ENCODE peak calls at places on chromosome 12, in six cellular contexts. W is upper lobe of right lung, O is progenitor cell of endocrine pancreas, Q is nephron progenitor cell, T is bronchial epithelial cell, K is cardiac muscle cell. E is an unnamed sample.

GRCh38 chr12:132904718-132905328 is 17.4 kb upstream of the CHFR start:
- DNase-seq in W (peak), O (peak), Q (peak), T (no peak), K (peak), E (peak)

GRCh38 chr12:88922816-88923215 is 342.5 kb upstream of the KITLG start:
- DNase-seq in W (no peak), O (no peak), Q (no peak), T (peak), K (no peak), E (no peak)

GRCh38 chr12:76670776-76671175 is 93.1 kb upstream of the ZDHHC17 start:
- DNase-seq in W (no peak), O (no peak), Q (no peak), T (peak), K (no peak), E (no peak)

GRCh38 chr12:9064815-9065606 is 50.7 kb downstream of the A2M start:
- DNase-seq in W (peak), O (peak), Q (peak), T (peak), K (peak), E (peak)

GRCh38 chr12:22518067-22518719 is 26.1 kb downstream of the C2CD5 start:
- DNase-seq in W (no peak), O (no peak), Q (no peak), T (peak), K (no peak), E (no peak)

GRCh38 chr12:110732572-110732971 is 10.1 kb downstream of the PPP1CC start:
- DNase-seq in W (no peak), O (no peak), Q (no peak), T (no peak), K (no peak), E (no peak)

GRCh38 chr12:62190921-62191746 is 69.1 kb upstream of the USP15 start:
- DNase-seq in W (peak), O (peak), Q (peak), T (no peak), K (peak), E (peak)

GRCh38 chr12:99745895-99746294 is 98.3 kb downstream of the GARIN6 start:
- DNase-seq in W (no peak), O (no peak), Q (no peak), T (no peak), K (no peak), E (no peak)

GRCh38 chr12:9813821-9814798 is 13.2 kb upstream of the KLRF1 start:
- DNase-seq in W (peak), O (peak), Q (peak), T (peak), K (peak), E (peak)

GRCh38 chr12:32897276-32897615 is 669 bp upstream of the PKP2 start:
- DNase-seq in W (no peak), O (no peak), Q (no peak), T (no peak), K (no peak), E (no peak)

GRCh38 chr12:87953257-87953860 is 75.8 kb downstream of the C12orf50 start:
- DNase-seq in W (no peak), O (no peak), Q (peak), T (peak), K (peak), E (no peak)

GRCh38 chr12:91361864-91362263 is 179.2 kb upstream of the DCN start:
- DNase-seq in W (no peak), O (no peak), Q (no peak), T (peak), K (peak), E (no peak)

GRCh38 chr12:49019435-49020317 is 1.1 kb upstream of the PRKAG1 start:
- DNase-seq in W (no peak), O (no peak), Q (peak), T (peak), K (peak), E (peak)

GRCh38 chr12:6849427-6849826 is 1.7 kb downstream of the CDCA3 start:
- DNase-seq in W (no peak), O (no peak), Q (no peak), T (no peak), K (no peak), E (no peak)

GRCh38 chr12:97713972-97714588 is 251.5 kb downstream of the RMST start:
- DNase-seq in W (no peak), O (no peak), Q (no peak), T (no peak), K (no peak), E (no peak)

GRCh38 chr12:12899530-12900380 is 8.4 kb downstream of the GPRC5A start:
- DNase-seq in W (no peak), O (no peak), Q (no peak), T (peak), K (no peak), E (no peak)

GRCh38 chr12:92927055-92927435 is 2.0 kb downstream of the EEA1 start:
- DNase-seq in W (no peak), O (no peak), Q (no peak), T (peak), K (peak), E (no peak)

GRCh38 chr12:95614384-95614982 is 63.2 kb upstream of the USP44 start:
- DNase-seq in W (no peak), O (no peak), Q (no peak), T (no peak), K (no peak), E (no peak)

GRCh38 chr12:18752280-18752920 is 14.5 kb downstream of the CAPZA3 start:
- DNase-seq in W (no peak), O (no peak), Q (no peak), T (peak), K (no peak), E (peak)

GRCh38 chr12:41531147-41531829 is 343.2 kb downstream of the PDZRN4 start:
- DNase-seq in W (no peak), O (no peak), Q (no peak), T (no peak), K (no peak), E (no peak)

GRCh38 chr12:84161296-84161695 is 751.3 kb downstream of the SLC6A15 start:
- DNase-seq in W (no peak), O (no peak), Q (no peak), T (no peak), K (no peak), E (no peak)

GRCh38 chr12:47954467-47955045 is 8.8 kb upstream of the TMEM106C start:
- DNase-seq in W (no peak), O (no peak), Q (no peak), T (no peak), K (no peak), E (no peak)

GRCh38 chr12:53495903-53496751 is 3.1 kb downstream of the MAP3K12 start:
- DNase-seq in W (peak), O (no peak), Q (peak), T (no peak), K (peak), E (no peak)

GRCh38 chr12:14769462-14769836 is 33.8 kb downstream of the WBP11 start:
- DNase-seq in W (peak), O (peak), Q (peak), T (no peak), K (peak), E (peak)

GRCh38 chr12:14768823-14769405 is 34.4 kb downstream of the WBP11 start:
- DNase-seq in W (no peak), O (no peak), Q (no peak), T (peak), K (no peak), E (no peak)

GRCh38 chr12:14771651-14772137 is 31.6 kb downstream of the WBP11 start:
- DNase-seq in W (no peak), O (no peak), Q (peak), T (no peak), K (no peak), E (no peak)

GRCh38 chr12:14770495-14771313 is 32.6 kb downstream of the WBP11 start:
- DNase-seq in W (peak), O (peak), Q (peak), T (peak), K (peak), E (peak)

GRCh38 chr12:14769837-14770494 is 33.3 kb downstream of the WBP11 start:
- DNase-seq in W (peak), O (peak), Q (peak), T (peak), K (peak), E (peak)
- TF ChIP-seq CTCF in W (peak), O (peak), Q (peak), T (peak), K (peak), E (peak)

DNA sequence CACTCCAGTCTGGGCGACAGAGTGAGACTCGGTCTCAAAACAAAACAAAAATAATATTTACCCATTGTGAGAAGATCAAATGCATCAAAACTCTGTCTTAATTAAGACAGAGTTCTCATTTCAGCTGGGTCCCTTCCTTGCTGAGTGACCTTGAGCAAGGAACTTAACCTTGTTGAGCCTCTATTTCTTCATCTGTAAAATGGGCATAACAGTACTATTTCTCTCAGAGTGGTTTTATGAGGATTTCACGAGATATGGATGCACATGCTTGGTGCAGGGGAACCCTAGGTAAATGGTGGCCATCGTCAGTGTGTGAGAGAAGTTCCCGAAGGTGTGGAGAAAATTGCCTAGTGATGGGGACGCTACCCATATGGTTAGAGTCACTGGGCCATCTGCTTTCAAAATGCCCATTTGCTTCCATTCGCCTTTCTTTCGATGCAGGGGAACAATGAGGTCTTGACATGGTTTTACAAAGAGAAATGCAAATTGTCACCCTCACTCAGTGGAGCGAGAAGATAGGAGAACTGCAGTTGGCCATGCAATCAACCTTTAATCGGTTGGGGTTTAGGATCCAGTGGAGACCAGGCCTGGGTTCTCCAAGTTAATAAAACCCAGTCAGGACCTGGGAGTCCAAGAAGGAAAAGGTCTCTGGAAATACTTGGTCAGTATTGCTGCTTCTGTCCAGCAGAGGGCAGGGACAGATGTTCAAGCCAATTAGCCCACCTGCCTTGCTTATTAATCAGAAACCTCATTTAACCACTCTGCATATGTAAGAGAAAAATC is 37.1 kb downstream of the CFAP251 start:
- DNase-seq in W (no peak), O (no peak), Q (no peak), T (no peak), K (peak), E (no peak)
- TF ChIP-seq CTCF in W (peak), O (peak), Q (peak), T (peak), K (peak), E (peak)

GRCh38 chr12:125191361-125192087 is 126.3 kb downstream of the AACS start:
- DNase-seq in W (no peak), O (no peak), Q (no peak), T (no peak), K (no peak), E (no peak)

GRCh38 chr12:125194999-125195398 is 129.8 kb downstream of the AACS start:
- DNase-seq in W (no peak), O (no peak), Q (no peak), T (no peak), K (peak), E (no peak)

GRCh38 chr12:125192690-125193221 is 127.5 kb downstream of the AACS start:
- DNase-seq in W (no peak), O (no peak), Q (no peak), T (no peak), K (no peak), E (no peak)

GRCh38 chr12:125193376-125193775 is 128.1 kb downstream of the AACS start:
- DNase-seq in W (no peak), O (no peak), Q (no peak), T (no peak), K (no peak), E (no peak)

DNA sequence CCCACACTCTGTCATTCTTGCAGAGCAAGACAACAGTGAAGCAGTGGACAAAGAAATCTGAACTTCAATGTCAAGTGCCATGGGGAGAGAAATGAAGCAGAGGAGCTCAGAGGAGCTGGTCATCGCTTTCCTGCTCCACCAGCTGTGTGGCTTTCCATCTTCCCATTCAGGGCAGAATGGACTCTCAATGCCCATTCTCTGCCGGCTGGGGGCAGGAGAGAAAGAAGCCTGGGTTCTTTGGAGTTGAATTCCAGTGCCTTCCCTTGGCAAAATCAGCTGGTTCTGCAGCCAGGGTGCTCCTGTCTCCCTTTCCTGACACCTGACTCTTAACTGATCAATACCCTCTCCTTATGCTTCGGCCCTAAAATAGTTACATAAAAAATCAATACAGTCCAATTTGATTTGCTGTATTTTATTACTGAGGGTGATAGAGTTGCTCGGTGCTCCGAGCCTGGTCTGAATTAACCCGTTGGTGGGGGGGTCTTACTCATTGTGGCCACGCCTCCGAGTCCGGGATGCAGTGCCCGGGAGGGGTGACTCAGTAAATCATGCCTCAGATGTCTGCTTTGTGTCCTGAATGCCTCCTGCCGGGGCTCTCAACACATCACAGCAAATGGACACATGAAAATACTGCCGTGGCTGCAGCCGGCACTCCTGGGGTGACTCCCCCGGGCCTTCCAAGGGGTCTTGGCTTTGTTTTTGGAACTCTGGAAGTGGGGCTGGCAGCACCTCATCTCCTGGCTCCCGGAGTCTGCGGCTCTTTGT is 128.7 kb downstream of the AACS start:
- DNase-seq in W (no peak), O (no peak), Q (peak), T (peak), K (no peak), E (peak)
- TF ChIP-seq CTCF in W (no peak), O (no peak), Q (no peak), T (no peak), K (no peak), E (no peak)

GRCh38 chr12:4355843-4356327 is 23.6 kb downstream of the FGF23 start:
- DNase-seq in W (no peak), O (peak), Q (peak), T (peak), K (peak), E (peak)
- TF ChIP-seq CTCF in W (peak), O (peak), Q (peak), T (peak), K (peak), E (peak)

GRCh38 chr12:116773276-116773731 is 35.2 kb downstream of the RNFT2 start:
- DNase-seq in W (no peak), O (no peak), Q (no peak), T (peak), K (no peak), E (no peak)
- TF ChIP-seq CTCF in W (no peak), O (no peak), Q (no peak), T (no peak), K (peak), E (no peak)

GRCh38 chr12:130401703-130402102 is 64.0 kb downstream of the PIWIL1 start:
- DNase-seq in W (no peak), O (no peak), Q (no peak), T (no peak), K (peak), E (no peak)
- TF ChIP-seq CTCF in W (no peak), O (peak), Q (peak), T (no peak), K (no peak), E (peak)

GRCh38 chr12:56635539-56636117 is 5.5 kb upstream of the BAZ2A start:
- DNase-seq in W (no peak), O (no peak), Q (no peak), T (peak), K (no peak), E (peak)

GRCh38 chr12:56637621-56638020 is 7.5 kb upstream of the BAZ2A start:
- DNase-seq in W (no peak), O (no peak), Q (no peak), T (no peak), K (no peak), E (no peak)

GRCh38 chr12:56636118-56636674 is 6.1 kb upstream of the BAZ2A start:
- DNase-seq in W (peak), O (peak), Q (peak), T (peak), K (peak), E (peak)

GRCh38 chr12:56634837-56635538 is 4.9 kb upstream of the BAZ2A start:
- DNase-seq in W (peak), O (peak), Q (peak), T (peak), K (peak), E (peak)

GRCh38 chr12:56636675-56637540 is 6.8 kb upstream of the BAZ2A start:
- DNase-seq in W (peak), O (peak), Q (peak), T (peak), K (peak), E (peak)
- TF ChIP-seq CTCF in W (peak), O (peak), Q (peak), T (peak), K (peak), E (peak)

DNA sequence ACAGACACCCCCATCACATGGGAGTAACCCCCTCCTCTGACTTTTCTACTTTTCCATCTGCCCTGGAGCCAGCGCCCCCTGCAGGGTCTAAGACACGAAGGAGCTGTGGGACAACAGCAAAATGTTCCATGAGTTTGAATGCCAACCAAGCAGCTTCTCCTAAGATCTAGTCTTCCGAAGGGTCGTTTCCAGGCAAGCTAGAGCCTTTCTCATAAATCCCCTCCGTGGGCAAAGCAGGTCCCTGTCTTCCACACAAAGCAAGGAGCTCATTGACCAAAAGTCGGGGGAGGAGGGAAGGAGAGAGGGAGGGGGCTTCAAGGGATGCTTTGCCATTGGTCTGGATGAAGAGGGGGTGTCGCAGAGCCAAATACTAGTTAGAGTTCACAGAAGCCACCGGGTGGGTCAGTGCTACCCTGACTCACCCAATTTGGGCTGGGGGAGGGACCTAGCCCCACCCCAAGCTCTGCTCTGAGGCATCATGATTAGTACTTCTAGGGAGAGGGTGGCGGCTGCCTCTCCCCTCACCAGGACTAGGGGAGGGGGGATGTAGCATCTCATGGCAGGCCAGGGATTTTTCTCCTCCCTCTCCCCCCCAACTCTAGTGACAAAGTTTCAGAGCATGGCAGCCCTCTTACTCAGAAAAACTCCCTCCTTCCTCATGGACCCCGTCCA is 1.6 kb downstream of the MSI1 start:
- DNase-seq in W (no peak), O (no peak), Q (peak), T (no peak), K (peak), E (peak)
- TF ChIP-seq CTCF in W (peak), O (peak), Q (peak), T (peak), K (peak), E (peak)

DNA sequence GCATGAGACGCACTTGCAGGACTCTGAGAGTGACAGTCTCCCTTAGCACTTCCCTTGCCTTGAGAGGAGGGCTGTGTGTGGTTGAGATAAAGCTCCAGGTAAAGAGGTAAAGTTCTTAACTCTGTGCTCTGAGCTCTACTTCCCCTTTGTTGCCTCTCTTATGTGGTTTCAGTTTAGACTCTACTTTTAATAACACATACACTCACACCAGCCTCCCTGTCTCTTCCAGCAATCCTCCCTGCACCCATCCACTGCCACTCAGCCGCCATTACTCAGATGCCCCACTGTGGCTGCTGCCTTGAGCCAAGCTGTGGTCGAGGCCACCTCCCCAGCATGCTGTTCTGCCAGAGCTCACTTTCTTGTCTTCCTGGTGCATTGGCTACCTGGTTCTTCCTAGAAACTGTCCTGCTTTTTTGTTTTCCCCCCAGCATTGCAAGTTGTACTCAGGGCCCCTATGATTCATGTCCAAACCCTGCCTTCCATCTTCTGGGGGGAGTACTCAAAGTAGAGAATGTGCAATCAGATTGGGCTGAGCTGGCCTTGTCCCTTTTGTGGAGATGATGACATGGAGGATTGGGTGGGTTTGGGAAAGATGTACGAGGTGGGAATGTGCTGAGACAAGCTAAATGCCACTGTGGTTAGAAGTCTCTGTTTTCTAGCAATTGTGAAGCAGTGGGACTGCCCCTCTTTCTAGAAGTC is 115.5 kb upstream of the PARP11 start:
- DNase-seq in W (no peak), O (no peak), Q (no peak), T (peak), K (no peak), E (no peak)
- TF ChIP-seq CTCF in W (no peak), O (no peak), Q (no peak), T (no peak), K (no peak), E (no peak)

E was measured in glutamatergic neuron.